ENCODE peak calls at places on chromosomes 2 and 18, in seven cellular contexts. A, T, P, M, Q, W and V are unnamed samples.
A peak's percentile ranks its signal among the peaks of the same experiment; 100 is the strongest.

GRCh38 chr2:152189622-152190495 is 14.3 kb upstream of the STAM2 start:
- DNase-seq in A (peak; percentile 78), T (peak; percentile 88), P (no peak), M (peak; percentile 16), Q (peak; percentile 86), W (peak; percentile 16), V (no peak)

GRCh38 chr2:25286723-25287483 is 54.8 kb downstream of the DNMT3A start:
- DNase-seq in A (no peak), T (no peak), P (no peak), M (peak; percentile 24), Q (no peak), W (no peak), V (no peak)

GRCh38 chr2:176455865-176456291 is 186.6 kb downstream of the MTX2 start:
- DNase-seq in A (peak; percentile 75), T (peak; percentile 88), P (no peak), M (no peak), Q (peak; percentile 54), W (no peak), V (no peak)

GRCh38 chr2:235692076-235692475 is 198.2 kb downstream of the AGAP1 start:
- DNase-seq in A (no peak), T (no peak), P (no peak), M (no peak), Q (no peak), W (no peak), V (no peak)

GRCh38 chr2:229901819-229902218 is 20.0 kb downstream of the TRIP12 start:
- DNase-seq in A (no peak), T (peak; percentile 69), P (no peak), M (no peak), Q (peak; percentile 72), W (no peak), V (no peak)

GRCh38 chr2:131040661-131041401 is 52.4 kb downstream of the FAM168B start:
- DNase-seq in A (no peak), T (peak; percentile 35), P (no peak), M (no peak), Q (peak; percentile 37), W (no peak), V (no peak)

GRCh38 chr2:6913415-6914157 is 3.6 kb upstream of the RNF144A start:
- DNase-seq in A (no peak), T (no peak), P (no peak), M (no peak), Q (no peak), W (no peak), V (no peak)

GRCh38 chr2:69298261-69298660 is 88.8 kb downstream of the GFPT1 start:
- DNase-seq in A (no peak), T (peak; percentile 74), P (no peak), M (no peak), Q (peak; percentile 92), W (no peak), V (no peak)

GRCh38 chr2:25250331-25251031 is 82.1 kb upstream of the POMC start:
- DNase-seq in A (peak; percentile 52), T (peak; percentile 56), P (no peak), M (no peak), Q (peak; percentile 53), W (no peak), V (no peak)

GRCh38 chr2:202609381-202610145 is 25.2 kb upstream of the FAM117B start:
- DNase-seq in A (no peak), T (no peak), P (peak; percentile 90), M (no peak), Q (no peak), W (no peak), V (no peak)

GRCh38 chr2:190879474-190880373 is 897 bp upstream of the GLS start:
- DNase-seq in A (no peak), T (peak; percentile 58), P (no peak), M (no peak), Q (no peak), W (no peak), V (peak; percentile 35)

GRCh38 chr2:78985558-78985957 is 39.9 kb upstream of the REG3G start:
- DNase-seq in A (no peak), T (no peak), P (no peak), M (no peak), Q (no peak), W (no peak), V (no peak)

GRCh38 chr2:160388464-160389263 is 104.9 kb downstream of the RBMS1 start:
- DNase-seq in A (no peak), T (no peak), P (no peak), M (peak; percentile 20), Q (no peak), W (no peak), V (peak; percentile 52)

GRCh38 chr18:36352384-36352783 is 54.9 kb downstream of the FHOD3 start:
- DNase-seq in A (no peak), T (peak; percentile 96), P (no peak), M (no peak), Q (peak; percentile 12), W (no peak), V (no peak)

GRCh38 chr2:218081695-218082094 is 12.6 kb downstream of the RUFY4 start:
- DNase-seq in A (no peak), T (peak; percentile 35), P (no peak), M (no peak), Q (peak; percentile 40), W (no peak), V (no peak)

GRCh38 chr18:70559446-70559845 is 270.6 kb downstream of the SOCS6 start:
- DNase-seq in A (peak; percentile 3), T (no peak), P (no peak), M (no peak), Q (no peak), W (no peak), V (no peak)

GRCh38 chr18:48459016-48459415 is 49.8 kb upstream of the ZBTB7C start:
- DNase-seq in A (no peak), T (no peak), P (no peak), M (no peak), Q (no peak), W (no peak), V (no peak)

GRCh38 chr18:37362158-37362890 is 203.3 kb downstream of the CELF4 start:
- DNase-seq in A (no peak), T (no peak), P (no peak), M (no peak), Q (no peak), W (no peak), V (no peak)

GRCh38 chr2:231672617-231673347 is 35.5 kb upstream of the PTMA start:
- DNase-seq in A (peak; percentile 87), T (peak; percentile 53), P (peak; percentile 71), M (peak; percentile 72), Q (peak; percentile 60), W (no peak), V (no peak)